ENCODE peak calls at places on chromosomes 2 and 18, in five cellular contexts. One of them, this sample, is unnamed. For H3K4me1, the result is how much of the 10 kb centered on the place peaks cover.

GRCh38 chr18:51643483-51643882 is 446.0 kb upstream of the MEX3C start:
- DNase-seq in A549: no peak
- DNase-seq in K562: no peak
- DNase-seq in HepG2: no peak
- DNase-seq in GM12878: no peak
- DNase-seq in this sample: no peak

GRCh38 chr2:109690822-109691541 is 76.8 kb downstream of the SOWAHC start:
- DNase-seq in A549: no peak
- DNase-seq in K562: no peak
- DNase-seq in HepG2: peak
- DNase-seq in GM12878: no peak
- DNase-seq in this sample: no peak

GRCh38 chr2:236160366-236161081 is 7.7 kb downstream of the GBX2 start:
- DNase-seq in A549: no peak
- DNase-seq in K562: no peak
- DNase-seq in HepG2: no peak
- DNase-seq in GM12878: no peak
- DNase-seq in this sample: peak

GRCh38 chr18:10771053-10771709 is 245.4 kb downstream of the NAPG start:
- DNase-seq in A549: no peak
- DNase-seq in K562: no peak
- DNase-seq in HepG2: no peak
- DNase-seq in GM12878: peak
- DNase-seq in this sample: no peak

GRCh38 chr2:109238580-109238979 is 109.6 kb downstream of the SH3RF3 start:
- DNase-seq in A549: no peak
- DNase-seq in K562: no peak
- DNase-seq in HepG2: no peak
- DNase-seq in GM12878: peak
- DNase-seq in this sample: no peak

GRCh38 chr2:202717598-202718310 is 83.0 kb downstream of the FAM117B start:
- DNase-seq in A549: no peak
- DNase-seq in K562: no peak
- DNase-seq in HepG2: no peak
- DNase-seq in GM12878: no peak
- DNase-seq in this sample: peak

GRCh38 chr2:40255118-40255517 is 196.8 kb downstream of the SLC8A1 start:
- DNase-seq in A549: no peak
- DNase-seq in K562: no peak
- DNase-seq in HepG2: no peak
- DNase-seq in GM12878: no peak
- DNase-seq in this sample: no peak

GRCh38 chr2:236717719-236718118 is 148.1 kb downstream of the ACKR3 start:
- DNase-seq in A549: no peak
- DNase-seq in K562: no peak
- DNase-seq in HepG2: no peak
- DNase-seq in GM12878: no peak
- DNase-seq in this sample: no peak

GRCh38 chr2:41933585-41934322 is 114.1 kb upstream of the PKDCC start:
- DNase-seq in A549: peak
- DNase-seq in K562: no peak
- DNase-seq in HepG2: no peak
- DNase-seq in GM12878: no peak
- DNase-seq in this sample: no peak

GRCh38 chr2:111884592-111884964 is 585 bp upstream of the ANAPC1 start:
- DNase-seq in A549: no peak
- DNase-seq in K562: no peak
- DNase-seq in HepG2: no peak
- DNase-seq in GM12878: no peak
- DNase-seq in this sample: no peak

GRCh38 chr2:62705859-62706720 is 577 bp downstream of the EHBP1 start:
- DNase-seq in A549: peak
- DNase-seq in K562: peak
- DNase-seq in HepG2: peak
- DNase-seq in GM12878: no peak
- DNase-seq in this sample: peak

GRCh38 chr2:84901593-84902120 is 3.8 kb upstream of the TMSB10 start:
- DNase-seq in A549: no peak
- DNase-seq in K562: no peak
- DNase-seq in HepG2: no peak
- DNase-seq in GM12878: no peak
- DNase-seq in this sample: no peak

GRCh38 chr2:196242131-196242620 is 70.8 kb upstream of the STK17B start:
- DNase-seq in A549: no peak
- DNase-seq in K562: no peak
- DNase-seq in HepG2: no peak
- DNase-seq in GM12878: peak
- DNase-seq in this sample: no peak

GRCh38 chr2:54906711-54907110 is 143.5 kb downstream of the RTN4 start:
- DNase-seq in A549: no peak
- DNase-seq in K562: no peak
- DNase-seq in HepG2: no peak
- DNase-seq in GM12878: no peak
- DNase-seq in this sample: peak

GRCh38 chr2:84882775-84883550 is 2.1 kb upstream of the TRABD2A start:
- DNase-seq in A549: no peak
- DNase-seq in K562: no peak
- DNase-seq in HepG2: no peak
- DNase-seq in GM12878: no peak
- DNase-seq in this sample: no peak

GRCh38 chr2:217838409-217838831 is 164.4 kb downstream of the TNS1 start:
- DNase-seq in A549: no peak
- DNase-seq in K562: no peak
- DNase-seq in HepG2: no peak
- DNase-seq in GM12878: no peak
- DNase-seq in this sample: no peak
- H3K4me1 ChIP-seq in A549: under half
- H3K4me1 ChIP-seq in K562: under half
- H3K4me1 ChIP-seq in HepG2: under half
- H3K4me1 ChIP-seq in GM12878: under half
- H3K4me1 ChIP-seq in this sample: under half

GRCh38 chr18:35242426-35242825 is 1.6 kb downstream of the ZNF397 start:
- DNase-seq in A549: no peak
- DNase-seq in K562: no peak
- DNase-seq in HepG2: no peak
- DNase-seq in GM12878: no peak
- DNase-seq in this sample: no peak
- TF ChIP-seq JUNB in A549: no peak
- TF ChIP-seq JUNB in K562: no peak
- TF ChIP-seq JUNB in HepG2: no peak
- TF ChIP-seq JUNB in GM12878: no peak
- TF ChIP-seq JUNB in this sample: no peak

DNA sequence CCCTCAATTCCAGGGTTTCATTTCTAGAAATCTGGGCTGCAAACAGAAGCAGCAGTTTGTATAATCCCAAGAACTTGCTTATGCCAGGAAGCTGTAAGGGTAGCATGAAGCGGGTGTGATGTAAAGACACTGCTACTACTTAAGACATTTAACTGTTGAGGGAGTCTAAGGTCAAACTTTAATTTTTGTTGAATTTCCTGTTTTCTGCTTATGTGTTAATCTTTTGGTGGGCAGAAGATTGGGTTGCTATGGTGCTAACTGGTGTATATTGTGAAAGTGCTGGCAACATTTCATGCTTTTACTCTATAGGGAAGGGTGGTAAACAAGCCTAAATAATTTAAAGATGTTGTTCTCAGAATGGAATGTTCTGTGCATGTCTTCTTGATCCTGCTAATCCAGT is 2.7 kb downstream of the NCOA1 start:
- DNase-seq in A549: no peak
- DNase-seq in K562: no peak
- DNase-seq in HepG2: no peak
- DNase-seq in GM12878: no peak
- DNase-seq in this sample: no peak
- H3K4me1 ChIP-seq in A549: under half
- H3K4me1 ChIP-seq in K562: half or more
- H3K4me1 ChIP-seq in HepG2: under half
- H3K4me1 ChIP-seq in GM12878: under half
- H3K4me1 ChIP-seq in this sample: under half

DNA sequence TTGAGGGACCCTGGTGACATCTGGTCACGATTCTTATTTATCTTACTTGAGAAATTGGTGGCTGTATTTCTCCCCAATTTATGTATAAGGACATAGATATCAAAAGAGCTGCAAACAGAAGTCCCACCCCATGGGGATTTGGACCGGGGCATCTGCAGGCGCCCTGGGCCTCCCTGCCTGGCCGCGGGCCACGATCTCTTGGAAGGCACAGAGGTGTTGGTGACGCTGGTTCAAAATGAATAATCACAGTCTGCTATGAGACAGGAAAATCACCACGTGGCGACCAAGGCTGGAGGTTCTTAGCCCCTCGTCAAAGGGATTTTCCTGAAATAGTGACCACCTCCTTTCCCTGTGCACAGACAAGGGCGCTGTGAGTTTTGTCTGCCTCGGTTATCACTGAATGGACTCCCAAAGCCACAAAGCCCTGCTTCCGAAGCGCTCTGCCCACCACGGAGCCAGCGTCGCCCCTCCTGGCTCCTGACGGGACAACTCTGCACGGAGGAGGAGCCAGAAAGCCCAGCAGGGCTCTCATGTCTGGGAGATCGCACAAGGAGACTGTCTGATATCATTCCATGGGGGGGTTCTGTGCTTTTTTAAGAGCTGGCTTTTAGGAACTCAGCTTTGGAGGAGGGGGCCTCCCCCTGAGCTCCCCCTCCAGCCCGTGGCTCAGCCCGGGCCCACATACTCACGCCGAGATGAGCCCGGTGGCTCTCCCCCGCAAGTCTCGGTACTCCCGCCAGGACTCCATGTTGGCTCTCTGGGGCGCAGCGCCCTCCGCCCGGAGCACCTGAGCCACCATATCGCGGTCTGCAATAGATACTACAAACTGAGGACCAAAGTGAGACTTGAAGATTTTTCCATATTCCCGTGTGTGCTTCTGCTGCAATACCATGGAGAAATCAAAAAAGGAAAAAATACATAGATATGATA is 14.6 kb downstream of the CYP27C1 start:
- DNase-seq in A549: no peak
- DNase-seq in K562: no peak
- DNase-seq in HepG2: no peak
- DNase-seq in GM12878: no peak
- DNase-seq in this sample: peak
- TF ChIP-seq JUNB in A549: no peak
- TF ChIP-seq JUNB in K562: no peak
- TF ChIP-seq JUNB in HepG2: no peak
- TF ChIP-seq JUNB in GM12878: no peak
- TF ChIP-seq JUNB in this sample: no peak